ENCODE peak calls at places on chromosomes 16 and 17, in four cellular contexts. One of them, this sample, is unnamed.
A peak's percentile ranks its signal among the peaks of the same experiment; 100 is the strongest.

GRCh38 chr16:12917246-12917645 is 15.8 kb downstream of the SHISA9 start:
- DNase-seq in effector memory CD4-positive, alpha-beta T cell: no peak
- DNase-seq in naive thymus-derived CD4-positive, alpha-beta T cell: no peak
- DNase-seq in neural progenitor cell: no peak
- DNase-seq in this sample: no peak

GRCh38 chr17:72931163-72931562 is 161.3 kb downstream of the SLC39A11 start:
- DNase-seq in effector memory CD4-positive, alpha-beta T cell: no peak
- DNase-seq in naive thymus-derived CD4-positive, alpha-beta T cell: peak; percentile 29
- DNase-seq in neural progenitor cell: no peak
- DNase-seq in this sample: peak; percentile 17

GRCh38 chr17:2102931-2103398 is 48.1 kb downstream of the HIC1 start:
- DNase-seq in effector memory CD4-positive, alpha-beta T cell: no peak
- DNase-seq in naive thymus-derived CD4-positive, alpha-beta T cell: no peak
- DNase-seq in neural progenitor cell: no peak
- DNase-seq in this sample: no peak

GRCh38 chr17:7632492-7632894 is 2.6 kb downstream of the SHBG start:
- DNase-seq in effector memory CD4-positive, alpha-beta T cell: no peak
- DNase-seq in naive thymus-derived CD4-positive, alpha-beta T cell: peak; percentile 30
- DNase-seq in neural progenitor cell: peak; percentile 70
- DNase-seq in this sample: peak; percentile 31

GRCh38 chr16:24499193-24499814 is 40.1 kb upstream of the RBBP6 start:
- DNase-seq in effector memory CD4-positive, alpha-beta T cell: no peak
- DNase-seq in naive thymus-derived CD4-positive, alpha-beta T cell: no peak
- DNase-seq in neural progenitor cell: peak; percentile 79
- DNase-seq in this sample: no peak

GRCh38 chr16:13521356-13521755 is 398.6 kb upstream of the ERCC4 start:
- DNase-seq in effector memory CD4-positive, alpha-beta T cell: no peak
- DNase-seq in naive thymus-derived CD4-positive, alpha-beta T cell: no peak
- DNase-seq in neural progenitor cell: peak; percentile 33
- DNase-seq in this sample: no peak

GRCh38 chr17:60383379-60383778 is 8.6 kb downstream of the USP32 start:
- DNase-seq in effector memory CD4-positive, alpha-beta T cell: no peak
- DNase-seq in naive thymus-derived CD4-positive, alpha-beta T cell: no peak
- DNase-seq in neural progenitor cell: no peak
- DNase-seq in this sample: no peak

GRCh38 chr17:7838291-7839075 is 4.5 kb downstream of the KDM6B start:
- DNase-seq in effector memory CD4-positive, alpha-beta T cell: no peak
- DNase-seq in naive thymus-derived CD4-positive, alpha-beta T cell: no peak
- DNase-seq in neural progenitor cell: peak; percentile 92
- DNase-seq in this sample: no peak

GRCh38 chr16:29811896-29812665 is at the start of gene PRRT2:
- DNase-seq in effector memory CD4-positive, alpha-beta T cell: peak; percentile 51
- DNase-seq in naive thymus-derived CD4-positive, alpha-beta T cell: no peak
- DNase-seq in neural progenitor cell: peak; percentile 92
- DNase-seq in this sample: peak; percentile 67

GRCh38 chr16:29813644-29814562 is 1.9 kb downstream of the PRRT2 start:
- DNase-seq in effector memory CD4-positive, alpha-beta T cell: no peak
- DNase-seq in naive thymus-derived CD4-positive, alpha-beta T cell: no peak
- DNase-seq in neural progenitor cell: peak; percentile 52
- DNase-seq in this sample: no peak

GRCh38 chr16:29814592-29814991 is 1.4 kb upstream of the PAGR1 start:
- DNase-seq in effector memory CD4-positive, alpha-beta T cell: no peak
- DNase-seq in naive thymus-derived CD4-positive, alpha-beta T cell: no peak
- DNase-seq in neural progenitor cell: peak; percentile 46
- DNase-seq in this sample: no peak

GRCh38 chr16:29811170-29811895 is 660 bp upstream of the PRRT2 start:
- DNase-seq in effector memory CD4-positive, alpha-beta T cell: peak; percentile 70
- DNase-seq in naive thymus-derived CD4-positive, alpha-beta T cell: peak; percentile 48
- DNase-seq in neural progenitor cell: peak; percentile 98
- DNase-seq in this sample: peak; percentile 56

DNA sequence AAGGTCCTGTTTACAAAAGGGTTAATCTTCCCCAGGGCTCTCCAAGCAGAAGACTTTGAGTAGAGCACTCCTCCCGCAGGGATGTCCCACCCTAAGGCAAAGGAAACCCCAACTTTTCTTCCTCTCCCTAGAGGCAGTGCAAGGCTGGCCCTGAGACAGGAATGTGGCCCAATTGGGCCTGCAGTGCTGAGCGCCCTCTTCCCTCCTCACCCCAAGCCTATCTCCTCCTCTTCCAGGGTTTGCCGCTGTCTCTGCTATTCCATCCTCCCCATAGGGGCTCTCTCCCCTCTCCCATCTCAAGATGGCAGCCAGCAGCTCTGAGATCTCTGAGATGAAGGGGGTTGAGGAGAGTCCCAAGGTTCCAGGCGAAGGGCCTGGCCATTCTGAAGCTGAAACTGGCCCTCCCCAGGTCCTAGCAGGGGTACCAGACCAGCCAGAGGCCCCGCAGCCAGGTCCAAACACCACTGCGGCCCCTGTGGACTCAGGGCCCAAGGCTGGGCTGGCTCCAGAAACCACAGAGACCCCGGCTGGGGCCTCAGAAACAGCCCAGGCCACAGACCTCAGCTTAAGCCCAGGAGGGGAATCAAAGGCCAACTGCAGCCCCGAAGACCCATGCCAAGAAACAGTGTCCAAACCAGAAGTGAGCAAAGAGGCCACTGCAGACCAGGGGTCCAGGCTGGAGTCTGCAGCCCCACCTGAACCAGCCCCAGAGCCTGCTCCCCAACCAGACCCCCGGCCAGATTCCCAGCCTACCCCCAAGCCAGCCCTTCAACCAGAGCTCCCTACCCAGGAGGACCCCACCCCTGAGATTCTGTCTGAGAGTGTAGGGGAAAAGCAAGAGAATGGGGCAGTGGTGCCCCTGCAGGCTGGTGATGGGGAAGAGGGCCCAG is 1.0 kb downstream of the PRRT2 start:
- DNase-seq in effector memory CD4-positive, alpha-beta T cell: no peak
- DNase-seq in naive thymus-derived CD4-positive, alpha-beta T cell: no peak
- DNase-seq in neural progenitor cell: peak; percentile 23
- DNase-seq in this sample: no peak
- H3K4me3 ChIP-seq in effector memory CD4-positive, alpha-beta T cell: no peak overlapping the region
- H3K4me3 ChIP-seq in naive thymus-derived CD4-positive, alpha-beta T cell: no peak overlapping the region
- H3K4me3 ChIP-seq in neural progenitor cell: peak overlapping the region; percentile 83
- H3K4me3 ChIP-seq in this sample: no peak overlapping the region

GRCh38 chr16:68695575-68695974 is 41.5 kb upstream of the CDH1 start:
- DNase-seq in effector memory CD4-positive, alpha-beta T cell: no peak
- DNase-seq in naive thymus-derived CD4-positive, alpha-beta T cell: no peak
- DNase-seq in neural progenitor cell: no peak
- DNase-seq in this sample: no peak
- H3K27ac ChIP-seq in effector memory CD4-positive, alpha-beta T cell: no peak overlapping the region
- H3K27ac ChIP-seq in naive thymus-derived CD4-positive, alpha-beta T cell: no peak overlapping the region
- H3K27ac ChIP-seq in neural progenitor cell: no peak overlapping the region
- H3K27ac ChIP-seq in this sample: no peak overlapping the region

GRCh38 chr17:42182927-42183734 is 2.1 kb downstream of the HCRT start:
- DNase-seq in effector memory CD4-positive, alpha-beta T cell: no peak
- DNase-seq in naive thymus-derived CD4-positive, alpha-beta T cell: no peak
- DNase-seq in neural progenitor cell: no peak
- DNase-seq in this sample: no peak
- H3K27me3 ChIP-seq in effector memory CD4-positive, alpha-beta T cell: no peaks in the 10 kb centered on the region
- H3K27me3 ChIP-seq in naive thymus-derived CD4-positive, alpha-beta T cell: no peaks in the 10 kb centered on the region
- H3K27me3 ChIP-seq in neural progenitor cell: peaks cover 78% of the 10 kb centered on the region
- H3K27me3 ChIP-seq in this sample: no peaks in the 10 kb centered on the region

GRCh38 chr17:48613862-48614694 is 1.0 kb downstream of the HOXB8 start:
- DNase-seq in effector memory CD4-positive, alpha-beta T cell: no peak
- DNase-seq in naive thymus-derived CD4-positive, alpha-beta T cell: peak; percentile 31
- DNase-seq in neural progenitor cell: peak; percentile 71
- DNase-seq in this sample: peak; percentile 42
- H3K4me3 ChIP-seq in effector memory CD4-positive, alpha-beta T cell: peak overlapping the region; percentile 6
- H3K4me3 ChIP-seq in naive thymus-derived CD4-positive, alpha-beta T cell: no peak overlapping the region
- H3K4me3 ChIP-seq in neural progenitor cell: no peak overlapping the region
- H3K4me3 ChIP-seq in this sample: peak overlapping the region; percentile 20

DNA sequence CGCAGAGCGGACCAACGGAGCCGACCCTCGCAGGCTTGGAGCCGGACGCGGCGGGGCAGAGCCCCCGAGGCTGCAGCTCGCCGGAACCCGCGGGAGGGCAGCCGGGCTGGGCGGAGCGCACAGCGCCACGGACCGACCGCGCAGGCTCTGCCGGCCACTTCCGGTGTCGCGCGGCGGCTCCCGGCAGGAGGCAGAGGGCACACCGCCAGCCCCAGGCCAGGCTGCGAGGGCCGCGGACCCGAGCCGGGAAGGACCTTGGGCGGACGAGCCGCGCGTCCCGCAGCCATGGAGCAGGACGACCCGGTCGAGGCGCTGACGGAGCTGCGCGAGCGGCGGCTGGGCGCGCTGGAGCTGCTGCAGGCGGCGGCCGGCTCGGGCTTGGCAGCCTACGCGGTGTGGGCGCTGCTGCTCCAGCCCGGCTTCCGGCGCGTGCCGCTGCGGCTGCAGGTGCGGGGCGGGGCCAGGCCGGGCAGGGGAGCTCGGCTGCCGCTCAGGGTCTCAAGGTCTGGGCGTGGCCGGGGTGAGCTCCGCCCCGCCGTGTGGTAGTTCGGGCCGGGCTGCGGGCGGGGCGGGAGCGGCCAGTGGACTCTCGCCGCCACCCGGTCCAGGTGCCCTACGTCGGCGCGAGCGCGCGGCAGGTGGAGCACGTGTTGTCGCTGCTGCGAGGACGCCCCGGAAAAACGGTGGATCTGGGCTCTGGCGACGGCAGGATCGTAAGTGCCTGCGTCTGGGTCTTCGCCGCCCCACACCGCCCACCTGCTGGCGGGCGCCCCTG is at the start of gene ANTKMT:
- DNase-seq in effector memory CD4-positive, alpha-beta T cell: peak; percentile 67
- DNase-seq in naive thymus-derived CD4-positive, alpha-beta T cell: peak; percentile 65
- DNase-seq in neural progenitor cell: peak; percentile 98
- DNase-seq in this sample: peak; percentile 77
- H3K27ac ChIP-seq in effector memory CD4-positive, alpha-beta T cell: peak within 1 kb of the TSS; percentile 51
- H3K27ac ChIP-seq in naive thymus-derived CD4-positive, alpha-beta T cell: peak within 1 kb of the TSS; percentile 60
- H3K27ac ChIP-seq in neural progenitor cell: peak within 1 kb of the TSS; percentile 80
- H3K27ac ChIP-seq in this sample: peak within 1 kb of the TSS; percentile 47

GRCh38 chr17:29004081-29004692 is 1.6 kb downstream of the SEZ6 start:
- DNase-seq in effector memory CD4-positive, alpha-beta T cell: no peak
- DNase-seq in naive thymus-derived CD4-positive, alpha-beta T cell: no peak
- DNase-seq in neural progenitor cell: peak; percentile 69
- DNase-seq in this sample: no peak
- H3K27me3 ChIP-seq in effector memory CD4-positive, alpha-beta T cell: peaks cover 26% of the 10 kb centered on the region
- H3K27me3 ChIP-seq in naive thymus-derived CD4-positive, alpha-beta T cell: no peaks in the 10 kb centered on the region
- H3K27me3 ChIP-seq in neural progenitor cell: peaks cover 36% of the 10 kb centered on the region
- H3K27me3 ChIP-seq in this sample: peaks cover 32% of the 10 kb centered on the region

GRCh38 chr17:42521666-42522262 is 14.3 kb upstream of the NAGLU start:
- DNase-seq in effector memory CD4-positive, alpha-beta T cell: no peak
- DNase-seq in naive thymus-derived CD4-positive, alpha-beta T cell: no peak
- DNase-seq in neural progenitor cell: no peak
- DNase-seq in this sample: no peak
- H3K4me3 ChIP-seq in effector memory CD4-positive, alpha-beta T cell: no peak overlapping the region
- H3K4me3 ChIP-seq in naive thymus-derived CD4-positive, alpha-beta T cell: no peak overlapping the region
- H3K4me3 ChIP-seq in neural progenitor cell: no peak overlapping the region
- H3K4me3 ChIP-seq in this sample: no peak overlapping the region

This sample was measured in CD4-positive, alpha-beta memory T cell.